ENCODE peak calls at places on chromosome 6, in eight cellular contexts. I, E, X, K, B, V, P and T are unnamed samples.

GRCh38 chr6:89895273-89895874 is 1.1 kb downstream of the GJA10 start:
- DNase-seq in I (peak), E (peak), X (peak), K (no peak), B (peak), V (peak), P (no peak), T (peak)

GRCh38 chr6:6612308-6612707 is 23.8 kb downstream of the LY86 start:
- DNase-seq in I (no peak), E (no peak), X (no peak), K (no peak), B (no peak), V (no peak), P (no peak), T (no peak)

GRCh38 chr6:12403201-12403826 is 113.2 kb downstream of the EDN1 start:
- DNase-seq in I (peak), E (no peak), X (peak), K (no peak), B (peak), V (peak), P (no peak), T (peak)

GRCh38 chr6:12509060-12509459 is 207.5 kb upstream of the PHACTR1 start:
- DNase-seq in I (no peak), E (no peak), X (no peak), K (no peak), B (no peak), V (no peak), P (no peak), T (no peak)

GRCh38 chr6:137102050-137102848 is 57.5 kb upstream of the IL20RA start:
- DNase-seq in I (no peak), E (no peak), X (no peak), K (no peak), B (no peak), V (no peak), P (no peak), T (no peak)

GRCh38 chr6:163732479-163732878 is 318.0 kb downstream of the QKI start:
- DNase-seq in I (no peak), E (no peak), X (no peak), K (no peak), B (no peak), V (no peak), P (no peak), T (no peak)

GRCh38 chr6:98695076-98695816 is 139.1 kb upstream of the POU3F2 start:
- DNase-seq in I (no peak), E (no peak), X (no peak), K (no peak), B (no peak), V (no peak), P (no peak), T (no peak)

GRCh38 chr6:71745525-71745924 is 140.8 kb upstream of the RIMS1 start:
- DNase-seq in I (no peak), E (no peak), X (no peak), K (no peak), B (no peak), V (no peak), P (no peak), T (no peak)

GRCh38 chr6:11490996-11491395 is 46.6 kb upstream of the TMEM170B start:
- DNase-seq in I (no peak), E (no peak), X (no peak), K (no peak), B (no peak), V (no peak), P (no peak), T (no peak)

GRCh38 chr6:144277605-144278227 is 7.4 kb upstream of the UTRN start:
- DNase-seq in I (no peak), E (no peak), X (no peak), K (no peak), B (no peak), V (no peak), P (no peak), T (no peak)

GRCh38 chr6:163900570-163900969 is 486.1 kb downstream of the QKI start:
- DNase-seq in I (peak), E (no peak), X (no peak), K (no peak), B (peak), V (no peak), P (no peak), T (no peak)

GRCh38 chr6:166179704-166180103 is 12.1 kb upstream of the TBXT start:
- DNase-seq in I (no peak), E (no peak), X (no peak), K (no peak), B (no peak), V (no peak), P (no peak), T (no peak)

GRCh38 chr6:45419574-45420082 is 41.9 kb upstream of the SUPT3H start:
- DNase-seq in I (no peak), E (peak), X (peak), K (peak), B (peak), V (peak), P (peak), T (peak)

GRCh38 chr6:150448221-150448620 is 79.4 kb downstream of the IYD start:
- DNase-seq in I (no peak), E (no peak), X (no peak), K (no peak), B (no peak), V (peak), P (no peak), T (peak)

GRCh38 chr6:160431231-160431630 is 83.1 kb downstream of the SLC22A3 start:
- DNase-seq in I (peak), E (no peak), X (peak), K (no peak), B (peak), V (peak), P (peak), T (peak)

GRCh38 chr6:145829950-145830349 is 15.4 kb upstream of the FBXO30 start:
- DNase-seq in I (peak), E (no peak), X (no peak), K (no peak), B (no peak), V (no peak), P (no peak), T (no peak)

GRCh38 chr6:85684125-85684808 is 41.6 kb upstream of the SYNCRIP start:
- DNase-seq in I (peak), E (no peak), X (no peak), K (no peak), B (no peak), V (no peak), P (no peak), T (no peak)

GRCh38 chr6:52244400-52244799 is at the start of gene IL17F:
- DNase-seq in I (no peak), E (no peak), X (no peak), K (no peak), B (no peak), V (no peak), P (no peak), T (no peak)

GRCh38 chr6:145138469-145139185 is 596.7 kb downstream of the EPM2A start:
- DNase-seq in I (no peak), E (no peak), X (no peak), K (no peak), B (no peak), V (no peak), P (no peak), T (no peak)

GRCh38 chr6:20632696-20633095 is 98.4 kb downstream of the CDKAL1 start:
- DNase-seq in I (no peak), E (no peak), X (no peak), K (no peak), B (no peak), V (no peak), P (no peak), T (no peak)

GRCh38 chr6:20631525-20631924 is 97.3 kb downstream of the CDKAL1 start:
- DNase-seq in I (no peak), E (no peak), X (peak), K (no peak), B (no peak), V (no peak), P (no peak), T (no peak)

GRCh38 chr6:20629509-20629908 is 95.3 kb downstream of the CDKAL1 start:
- DNase-seq in I (no peak), E (no peak), X (no peak), K (no peak), B (no peak), V (no peak), P (no peak), T (no peak)

GRCh38 chr6:20630617-20631448 is 96.6 kb downstream of the CDKAL1 start:
- DNase-seq in I (no peak), E (no peak), X (no peak), K (no peak), B (no peak), V (peak), P (no peak), T (no peak)

GRCh38 chr6:20630136-20630535 is 95.9 kb downstream of the CDKAL1 start:
- DNase-seq in I (no peak), E (no peak), X (no peak), K (no peak), B (no peak), V (no peak), P (no peak), T (no peak)
- TF ChIP-seq CTCF in I (no peak), E (no peak), X (no peak), K (no peak), B (no peak), V (no peak), P (no peak), T (no peak)

DNA sequence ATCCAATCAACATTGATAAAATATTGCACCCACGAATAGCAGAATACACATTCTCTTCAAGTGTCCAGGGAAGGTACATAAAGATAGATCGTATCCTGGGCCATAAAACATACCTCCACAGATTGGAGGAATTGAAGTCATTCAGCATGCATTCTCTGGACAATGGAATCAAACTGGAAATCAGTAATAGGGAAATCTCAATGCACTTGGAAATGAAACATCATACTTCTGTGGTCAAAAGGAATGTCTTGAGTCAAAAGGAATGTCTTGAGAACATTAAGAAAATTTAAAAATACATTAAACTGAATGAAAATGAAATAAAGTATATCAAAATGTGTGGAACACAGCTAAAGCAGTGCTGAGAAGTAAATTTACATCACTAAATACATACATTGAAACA is 138.8 kb downstream of the TFAP2A start:
- DNase-seq in I (peak), E (no peak), X (no peak), K (no peak), B (peak), V (peak), P (no peak), T (no peak)
- TF ChIP-seq CTCF in I (no peak), E (no peak), X (no peak), K (no peak), B (no peak), V (no peak), P (no peak), T (no peak)

DNA sequence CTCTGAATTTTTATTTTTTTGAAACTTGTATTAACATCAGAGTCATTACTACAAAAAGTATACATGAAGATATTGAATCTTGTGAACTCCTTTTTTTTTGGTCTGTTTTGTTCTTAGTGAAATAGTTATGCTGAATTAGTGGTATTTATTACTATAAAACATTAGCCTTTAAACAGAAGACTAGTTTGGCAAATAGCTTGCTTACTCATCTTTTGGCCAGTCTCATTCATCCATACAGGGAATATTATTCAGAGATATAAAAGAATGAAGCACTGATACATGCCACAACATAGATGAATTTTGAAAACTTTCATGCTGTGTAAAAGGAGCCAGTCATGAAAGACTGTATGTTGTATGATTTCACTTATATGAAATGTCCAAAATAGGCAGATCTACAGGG is 205.9 kb downstream of the ZFAND3 start:
- DNase-seq in I (peak), E (no peak), X (no peak), K (no peak), B (peak), V (no peak), P (no peak), T (no peak)
- TF ChIP-seq CTCF in I (no peak), E (no peak), X (no peak), K (no peak), B (no peak), V (no peak), P (no peak), T (no peak)

GRCh38 chr6:2823104-2823850 is 18.4 kb downstream of the SERPINB1 start:
- DNase-seq in I (peak), E (no peak), X (no peak), K (no peak), B (no peak), V (no peak), P (peak), T (no peak)
- TF ChIP-seq CTCF in I (no peak), E (no peak), X (no peak), K (no peak), B (no peak), V (no peak), P (no peak), T (no peak)

GRCh38 chr6:44223471-44224153 is at the start of gene SLC29A1:
- DNase-seq in I (peak), E (peak), X (peak), K (no peak), B (peak), V (peak), P (peak), T (peak)
- TF ChIP-seq CTCF in I (no peak), E (peak), X (no peak), K (peak), B (no peak), V (no peak), P (peak), T (peak)

GRCh38 chr6:157982580-157983438 is 1.1 kb downstream of the SYNJ2 start:
- DNase-seq in I (peak), E (peak), X (no peak), K (no peak), B (peak), V (peak), P (peak), T (peak)
- TF ChIP-seq CTCF in I (peak), E (peak), X (no peak), K (peak), B (peak), V (peak), P (peak), T (peak)

DNA sequence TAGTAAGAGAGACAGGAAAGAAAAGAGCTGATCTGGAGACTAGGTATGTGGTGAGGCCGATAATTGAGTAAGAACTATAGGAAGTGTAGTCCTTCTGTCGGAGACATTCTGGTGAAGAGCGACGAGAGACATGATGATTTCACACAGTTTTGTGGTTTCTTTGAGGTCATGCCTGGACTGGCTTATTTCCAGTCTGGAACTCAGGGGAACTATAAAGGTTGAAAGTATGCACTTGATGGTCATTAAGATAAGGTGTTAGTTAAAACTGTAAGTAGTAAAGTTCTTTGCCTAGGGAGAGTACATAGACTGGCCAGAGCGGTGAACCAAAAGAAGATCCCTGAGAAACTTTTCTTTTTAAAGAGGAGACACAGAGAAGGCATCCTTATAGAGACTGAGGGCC is 68.8 kb downstream of the RFX6 start:
- DNase-seq in I (no peak), E (no peak), X (no peak), K (no peak), B (peak), V (peak), P (no peak), T (peak)
- TF ChIP-seq CTCF in I (no peak), E (no peak), X (no peak), K (no peak), B (no peak), V (no peak), P (no peak), T (no peak)